ENCODE peak calls at places on chromosome 1, in seven cellular contexts. D is NCI-H526, O is cerebellar cortex, F is IMR-90, G is NCI-H2029 treated with DMSO at 0.1 percent for 48 hours, K is fibroblast of lung, M is hypothalamus. Y is an unnamed sample.
A peak's percentile ranks its signal among the peaks of the same experiment; 100 is the strongest.

GRCh38 chr1:91929246-91929645 is 20.0 kb upstream of the BRDT start:
- DNase-seq in D (no peak), O (peak; percentile 67), F (no peak), G (no peak), K (peak; percentile 28), M (no peak), Y (no peak)

GRCh38 chr1:103527331-103527730 is 1.8 kb downstream of the RNPC3 start:
- DNase-seq in D (no peak), O (no peak), F (no peak), G (no peak), K (no peak), M (no peak), Y (no peak)

GRCh38 chr1:78061825-78062523 is 16.2 kb downstream of the GIPC2 start:
- DNase-seq in D (no peak), O (no peak), F (peak; percentile 94), G (no peak), K (peak; percentile 75), M (no peak), Y (peak; percentile 95)

GRCh38 chr1:11592752-11593151 is 61.5 kb downstream of the FBXO2 start:
- DNase-seq in D (no peak), O (no peak), F (no peak), G (no peak), K (no peak), M (no peak), Y (no peak)

GRCh38 chr1:20472860-20473711 is 12.9 kb downstream of the CAMK2N1 start:
- DNase-seq in D (no peak), O (no peak), F (peak; percentile 49), G (no peak), K (peak; percentile 67), M (peak; percentile 41), Y (peak; percentile 28)

GRCh38 chr1:218171302-218171893 is 113.7 kb upstream of the RRP15 start:
- DNase-seq in D (no peak), O (peak; percentile 43), F (peak; percentile 49), G (no peak), K (peak; percentile 69), M (no peak), Y (peak; percentile 52)

GRCh38 chr1:24154215-24154614 is 11.3 kb upstream of the IL22RA1 start:
- DNase-seq in D (peak; percentile 9), O (no peak), F (no peak), G (no peak), K (no peak), M (no peak), Y (no peak)

GRCh38 chr1:15153842-15154479 is 414 bp downstream of the TMEM51 start:
- DNase-seq in D (no peak), O (peak; percentile 72), F (peak; percentile 66), G (no peak), K (peak; percentile 59), M (no peak), Y (peak; percentile 43)

GRCh38 chr1:151563376-151563775 is 23.3 kb downstream of the TUFT1 start:
- DNase-seq in D (no peak), O (no peak), F (no peak), G (no peak), K (no peak), M (no peak), Y (no peak)

GRCh38 chr1:203771901-203772301 is 6.9 kb downstream of the LAX1 start:
- DNase-seq in D (no peak), O (peak; percentile 51), F (no peak), G (no peak), K (peak; percentile 63), M (no peak), Y (no peak)

GRCh38 chr1:67495327-67495726 is 65.1 kb upstream of the SERBP1 start:
- DNase-seq in D (no peak), O (no peak), F (no peak), G (no peak), K (no peak), M (no peak), Y (no peak)

GRCh38 chr1:109395602-109396512 is 1.9 kb downstream of the SORT1 start:
- DNase-seq in D (no peak), O (no peak), F (peak; percentile 65), G (no peak), K (peak; percentile 30), M (no peak), Y (peak; percentile 71)

GRCh38 chr1:242242983-242243382 is 244.1 kb upstream of the MAP1LC3C start:
- DNase-seq in D (no peak), O (peak; percentile 96), F (no peak), G (no peak), K (no peak), M (no peak), Y (no peak)

GRCh38 chr1:66119148-66119547 is 326.5 kb downstream of the PDE4B start:
- DNase-seq in D (no peak), O (no peak), F (no peak), G (no peak), K (no peak), M (no peak), Y (no peak)